ENCODE peak calls at places on chromosomes 6 and 20, in nine cellular contexts. U is PC-9, H is H9, G is fibroblast of lung, L is mesendoderm, P is HCT116, E is mammary epithelial cell, V is keratinocyte, N is HepG2. A is an unnamed sample. For H3K79me2, the result is how much of the 10 kb centered on the place peaks cover.

GRCh38 chr20:52201395-52201794 is 9.8 kb upstream of the ZFP64 start:
- DNase-seq in U (no peak), H (no peak), G (no peak), L (no peak), P (no peak), E (no peak), V (no peak), N (no peak), A (no peak)

GRCh38 chr6:4178737-4179333 is 43.5 kb upstream of the ECI2 start:
- DNase-seq in U (no peak), H (no peak), G (no peak), L (no peak), P (no peak), E (no peak), V (no peak), N (no peak), A (no peak)

GRCh38 chr6:30883743-30884520 is at the start of gene DDR1:
- DNase-seq in U (peak), H (peak), G (peak), L (peak), P (no peak), E (peak), V (peak), N (peak), A (peak)

GRCh38 chr6:105831321-105831720 is 254.8 kb upstream of the PRDM1 start:
- DNase-seq in U (no peak), H (no peak), G (no peak), L (no peak), P (no peak), E (no peak), V (no peak), N (no peak), A (no peak)

GRCh38 chr6:56637640-56638039 is 5.0 kb downstream of the DST start:
- DNase-seq in U (peak), H (no peak), G (peak), L (peak), P (peak), E (peak), V (peak), N (peak), A (peak)

GRCh38 chr6:129749749-129750120 is 39.8 kb upstream of the ARHGAP18 start:
- DNase-seq in U (no peak), H (no peak), G (peak), L (no peak), P (peak), E (peak), V (peak), N (no peak), A (no peak)

GRCh38 chr6:8574749-8575468 is 139.6 kb upstream of the SLC35B3 start:
- DNase-seq in U (no peak), H (no peak), G (no peak), L (no peak), P (no peak), E (no peak), V (no peak), N (no peak), A (no peak)

GRCh38 chr20:8972963-8973362 is 95.9 kb upstream of the PLCB4 start:
- DNase-seq in U (no peak), H (no peak), G (peak), L (no peak), P (no peak), E (no peak), V (no peak), N (no peak), A (no peak)

GRCh38 chr20:10504893-10505292 is 69.8 kb downstream of the SLX4IP start:
- DNase-seq in U (no peak), H (no peak), G (no peak), L (no peak), P (no peak), E (no peak), V (no peak), N (no peak), A (no peak)

GRCh38 chr20:41358717-41359116 is 7.9 kb downstream of the EMILIN3 start:
- DNase-seq in U (no peak), H (peak), G (no peak), L (no peak), P (no peak), E (no peak), V (no peak), N (peak), A (no peak)

GRCh38 chr20:11687546-11688292 is 230.0 kb upstream of the BTBD3 start:
- DNase-seq in U (no peak), H (no peak), G (no peak), L (no peak), P (no peak), E (no peak), V (no peak), N (peak), A (no peak)

GRCh38 chr6:129679758-129680157 is 30.2 kb downstream of the ARHGAP18 start:
- DNase-seq in U (no peak), H (no peak), G (no peak), L (peak), P (no peak), E (no peak), V (no peak), N (no peak), A (no peak)

GRCh38 chr6:160102956-160103824 is 18.4 kb upstream of the SLC22A1 start:
- DNase-seq in U (no peak), H (peak), G (peak), L (peak), P (peak), E (no peak), V (no peak), N (peak), A (peak)

GRCh38 chr20:57759724-57760123 is 49.9 kb upstream of the PMEPA1 start:
- DNase-seq in U (no peak), H (no peak), G (no peak), L (peak), P (no peak), E (no peak), V (no peak), N (no peak), A (peak)

GRCh38 chr6:25327372-25327771 is 48.2 kb downstream of the CARMIL1 start:
- DNase-seq in U (no peak), H (no peak), G (no peak), L (no peak), P (no peak), E (no peak), V (no peak), N (no peak), A (no peak)

GRCh38 chr6:90978046-90978445 is 391.2 kb upstream of the MAP3K7 start:
- DNase-seq in U (no peak), H (no peak), G (peak), L (no peak), P (no peak), E (no peak), V (no peak), N (no peak), A (no peak)

GRCh38 chr6:35018184-35018523 is 123.0 kb downstream of the TCP11 start:
- DNase-seq in U (no peak), H (no peak), G (no peak), L (no peak), P (no peak), E (no peak), V (no peak), N (no peak), A (no peak)

GRCh38 chr6:95243091-95243490 is 334.2 kb upstream of the MANEA start:
- DNase-seq in U (no peak), H (no peak), G (no peak), L (no peak), P (no peak), E (no peak), V (no peak), N (no peak), A (no peak)

GRCh38 chr20:46400253-46400652 is 6.2 kb downstream of the ELMO2 start:
- DNase-seq in U (peak), H (no peak), G (peak), L (peak), P (no peak), E (no peak), V (no peak), N (no peak), A (no peak)

GRCh38 chr20:44738779-44739477 is 6.7 kb upstream of the KCNK15 start:
- DNase-seq in U (peak), H (peak), G (peak), L (peak), P (peak), E (peak), V (no peak), N (peak), A (peak)

GRCh38 chr6:68559052-68559451 is 76.0 kb upstream of the ADGRB3 start:
- DNase-seq in U (no peak), H (no peak), G (no peak), L (peak), P (no peak), E (no peak), V (no peak), N (no peak), A (no peak)

GRCh38 chr6:71886184-71887005 is at the start of gene RIMS1:
- DNase-seq in U (no peak), H (peak), G (peak), L (peak), P (no peak), E (no peak), V (no peak), N (no peak), A (peak)

GRCh38 chr20:53655909-53656652 is 62.4 kb upstream of the ZNF217 start:
- DNase-seq in U (peak), H (no peak), G (peak), L (no peak), P (no peak), E (peak), V (no peak), N (no peak), A (no peak)

GRCh38 chr6:72032056-72032455 is 145.7 kb downstream of the RIMS1 start:
- DNase-seq in U (no peak), H (no peak), G (peak), L (no peak), P (no peak), E (peak), V (peak), N (no peak), A (no peak)

GRCh38 chr6:108565893-108566292 is 5.2 kb downstream of the FOXO3 start:
- DNase-seq in U (peak), H (no peak), G (peak), L (no peak), P (no peak), E (peak), V (no peak), N (peak), A (no peak)

GRCh38 chr6:51322505-51322904 is 503.8 kb downstream of the TFAP2B start:
- DNase-seq in U (no peak), H (no peak), G (no peak), L (no peak), P (no peak), E (no peak), V (no peak), N (peak), A (no peak)

GRCh38 chr6:56914791-56915658 is 39.9 kb upstream of the BEND6 start:
- DNase-seq in U (no peak), H (no peak), G (no peak), L (no peak), P (no peak), E (no peak), V (no peak), N (no peak), A (no peak)

GRCh38 chr20:64233725-64234124 is 21.8 kb upstream of the PCMTD2 start:
- DNase-seq in U (no peak), H (no peak), G (no peak), L (no peak), P (no peak), E (no peak), V (no peak), N (no peak), A (no peak)

GRCh38 chr6:130783416-130784107 is 43.6 kb upstream of the SMLR1 start:
- DNase-seq in U (no peak), H (no peak), G (peak), L (no peak), P (no peak), E (no peak), V (no peak), N (no peak), A (no peak)

GRCh38 chr20:10670521-10671220 is 3.1 kb downstream of the JAG1 start:
- DNase-seq in U (no peak), H (no peak), G (no peak), L (no peak), P (no peak), E (no peak), V (no peak), N (peak), A (no peak)

GRCh38 chr6:158357570-158358216 is 45.4 kb downstream of the TULP4 start:
- DNase-seq in U (no peak), H (no peak), G (no peak), L (no peak), P (no peak), E (no peak), V (no peak), N (no peak), A (no peak)

GRCh38 chr20:17659801-17660200 is 22.2 kb downstream of the RRBP1 start:
- DNase-seq in U (no peak), H (no peak), G (no peak), L (no peak), P (no peak), E (no peak), V (no peak), N (no peak), A (no peak)
- H3K79me2 ChIP-seq in U (under half), H (under half), G (half or more), L (half or more), P (half or more), E (half or more), V (half or more), N (half or more), A (under half)

DNA sequence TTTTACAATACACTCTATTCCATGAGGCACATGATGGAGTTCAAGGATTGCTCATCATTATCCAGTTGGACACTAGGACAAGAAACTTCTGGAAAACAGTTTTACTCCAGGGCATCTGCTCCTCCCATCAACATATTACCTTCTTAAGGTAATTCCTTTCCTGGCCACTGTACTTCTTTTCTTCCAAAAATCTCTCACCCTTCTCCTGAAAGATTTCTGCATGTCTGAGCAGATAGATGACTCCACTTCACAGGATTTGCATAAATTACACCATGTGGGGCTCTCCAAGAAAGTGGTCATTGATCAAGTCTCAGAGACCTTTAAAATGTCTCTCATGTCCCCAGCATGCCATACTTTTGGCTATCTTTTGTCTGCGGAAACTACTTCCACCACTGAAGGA is 103.2 kb upstream of the TNFAIP3 start:
- DNase-seq in U (no peak), H (no peak), G (no peak), L (peak), P (no peak), E (peak), V (peak), N (no peak), A (no peak)
- H3K4me2 ChIP-seq in U (peak), H (no peak), G (no peak), L (no peak), P (no peak), E (peak), V (peak), N (no peak), A (no peak)

DNA sequence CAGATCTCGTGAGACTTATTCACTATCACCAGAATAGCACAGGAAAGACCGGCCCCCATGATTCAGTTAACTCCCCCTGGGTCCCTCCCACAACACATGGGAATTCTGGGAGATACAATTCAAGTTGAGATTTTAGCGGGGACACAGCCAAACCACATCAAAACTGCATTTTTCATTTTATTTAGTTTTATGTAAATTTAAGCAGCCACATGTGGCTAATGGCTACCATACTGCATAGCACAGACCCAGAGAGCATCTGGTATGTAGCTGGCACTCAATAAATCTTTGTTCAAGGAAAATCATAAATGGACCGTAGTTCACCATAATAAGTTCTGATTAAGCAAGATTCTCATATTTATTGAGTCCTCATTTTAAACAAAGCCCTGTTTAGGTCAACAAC is 15.3 kb downstream of the GFOD1 start:
- DNase-seq in U (no peak), H (no peak), G (peak), L (no peak), P (no peak), E (no peak), V (no peak), N (no peak), A (no peak)
- H3K79me2 ChIP-seq in U (under half), H (under half), G (under half), L (under half), P (under half), E (under half), V (under half), N (under half), A (under half)

GRCh38 chr20:23138226-23138625 is 52.1 kb upstream of the CD93 start:
- DNase-seq in U (no peak), H (no peak), G (no peak), L (no peak), P (no peak), E (no peak), V (no peak), N (no peak), A (no peak)

GRCh38 chr20:23138682-23139081 is 52.6 kb upstream of the CD93 start:
- DNase-seq in U (no peak), H (no peak), G (no peak), L (no peak), P (no peak), E (no peak), V (no peak), N (no peak), A (no peak)

GRCh38 chr20:23139524-23139923 is 53.4 kb upstream of the CD93 start:
- DNase-seq in U (no peak), H (no peak), G (no peak), L (no peak), P (no peak), E (peak), V (peak), N (no peak), A (no peak)

GRCh38 chr20:23135449-23136447 is 49.6 kb upstream of the CD93 start:
- DNase-seq in U (no peak), H (no peak), G (no peak), L (no peak), P (no peak), E (no peak), V (no peak), N (no peak), A (no peak)

GRCh38 chr20:23136893-23137745 is 51.0 kb upstream of the CD93 start:
- DNase-seq in U (peak), H (no peak), G (peak), L (peak), P (no peak), E (peak), V (peak), N (no peak), A (no peak)
- H3K4me2 ChIP-seq in U (peak), H (no peak), G (no peak), L (no peak), P (peak), E (no peak), V (peak), N (no peak), A (no peak)

GRCh38 chr6:148274809-148275208 is 67.8 kb upstream of the SASH1 start:
- DNase-seq in U (no peak), H (no peak), G (no peak), L (no peak), P (no peak), E (no peak), V (no peak), N (no peak), A (no peak)

GRCh38 chr6:148272597-148272996 is 70.0 kb upstream of the SASH1 start:
- DNase-seq in U (no peak), H (no peak), G (no peak), L (no peak), P (no peak), E (no peak), V (no peak), N (no peak), A (no peak)

GRCh38 chr6:148272084-148272483 is 70.6 kb upstream of the SASH1 start:
- DNase-seq in U (no peak), H (no peak), G (peak), L (peak), P (no peak), E (peak), V (no peak), N (no peak), A (no peak)

GRCh38 chr6:148269386-148269785 is 73.3 kb upstream of the SASH1 start:
- DNase-seq in U (no peak), H (no peak), G (no peak), L (no peak), P (no peak), E (no peak), V (no peak), N (no peak), A (no peak)

DNA sequence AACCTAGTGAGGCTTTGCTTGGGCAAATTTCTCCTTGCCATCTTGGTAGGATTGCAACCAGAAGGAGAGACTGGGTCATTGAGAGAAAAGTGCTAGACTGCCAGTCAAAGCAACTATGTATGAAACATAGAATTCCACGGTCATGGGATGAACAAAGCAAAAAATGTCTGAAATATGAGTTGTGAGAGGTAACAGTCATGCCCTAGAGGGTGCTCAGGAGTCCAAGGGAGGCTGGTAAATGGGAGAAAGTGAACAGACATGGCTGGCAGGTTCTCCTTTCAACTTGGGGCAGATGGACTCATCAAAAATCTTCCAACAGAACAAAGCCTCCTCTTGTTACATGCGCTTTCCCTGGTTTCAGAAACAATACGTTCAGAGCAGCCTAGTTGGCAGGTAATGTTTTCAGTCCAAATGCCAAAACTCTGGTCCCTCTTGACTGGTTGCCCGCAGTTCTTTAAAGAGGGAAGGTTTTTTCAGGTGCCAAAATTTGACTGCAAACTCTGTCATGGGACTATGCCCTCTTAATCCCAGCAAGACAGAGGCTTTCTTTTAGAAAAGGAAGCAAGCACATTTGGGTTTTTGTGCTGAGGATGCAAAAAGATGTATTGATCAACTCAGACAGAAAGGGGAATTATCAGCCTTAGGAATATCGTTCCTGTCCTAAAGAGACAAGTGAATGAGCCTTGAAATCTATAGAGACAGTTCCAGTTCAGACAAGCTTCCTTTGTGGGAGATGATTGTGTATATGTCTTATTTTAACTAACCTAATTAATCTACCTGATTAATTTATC is 68.5 kb upstream of the SASH1 start:
- DNase-seq in U (no peak), H (no peak), G (no peak), L (no peak), P (no peak), E (peak), V (no peak), N (no peak), A (no peak)
- H3K79me2 ChIP-seq in U (under half), H (under half), G (under half), L (under half), P (under half), E (under half), V (under half), N (under half), A (under half)

DNA sequence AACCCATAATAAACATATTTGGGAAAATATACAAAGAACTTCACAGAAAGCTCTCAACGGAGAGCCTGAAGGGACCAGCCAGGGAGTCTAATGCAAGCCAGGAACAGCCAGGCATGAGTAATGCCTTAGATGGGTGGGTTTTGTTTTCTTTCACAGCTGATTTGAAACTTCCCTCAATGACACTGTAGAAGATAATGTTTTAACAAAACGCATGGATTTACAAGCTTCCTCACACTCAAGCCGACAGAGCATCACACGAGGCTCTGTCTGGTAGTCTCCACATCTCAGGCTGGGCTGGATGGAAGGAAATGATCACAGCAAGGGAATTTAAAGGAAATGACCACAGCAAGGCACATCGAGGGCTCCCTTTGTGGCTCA is 113.9 kb downstream of the GMPR start:
- DNase-seq in U (no peak), H (no peak), G (peak), L (no peak), P (no peak), E (no peak), V (no peak), N (no peak), A (no peak)
- H3K4me2 ChIP-seq in U (no peak), H (no peak), G (peak), L (no peak), P (no peak), E (no peak), V (no peak), N (no peak), A (no peak)